ENCODE peak calls at places on chromosome 12, in seven cellular contexts. One of them, this sample, is unnamed.

GRCh38 chr12:7966558-7966957 is 30.6 kb upstream of the SLC2A3 start:
- DNase-seq in natural killer cell: no peak
- DNase-seq in nephron progenitor cell: no peak
- DNase-seq in adrenal gland: no peak
- DNase-seq in colonic mucosa: no peak
- DNase-seq in GM20000: no peak
- DNase-seq in HFFc6: no peak
- DNase-seq in this sample: no peak

GRCh38 chr12:105765053-105766019 is 373.4 kb downstream of the NUAK1 start:
- DNase-seq in GM20000: no peak
- DNase-seq in colonic mucosa: no peak
- DNase-seq in nephron progenitor cell: no peak
- DNase-seq in natural killer cell: no peak
- DNase-seq in HFFc6: no peak
- DNase-seq in adrenal gland: no peak
- DNase-seq in this sample: no peak

GRCh38 chr12:122366685-122367475 is 55.6 kb downstream of the CLIP1 start:
- DNase-seq in adrenal gland: peak
- DNase-seq in colonic mucosa: no peak
- DNase-seq in GM20000: no peak
- DNase-seq in natural killer cell: no peak
- DNase-seq in HFFc6: peak
- DNase-seq in nephron progenitor cell: no peak
- DNase-seq in this sample: no peak

GRCh38 chr12:111942557-111942956 is 70.4 kb downstream of the TMEM116 start:
- DNase-seq in nephron progenitor cell: no peak
- DNase-seq in adrenal gland: peak
- DNase-seq in GM20000: no peak
- DNase-seq in HFFc6: peak
- DNase-seq in natural killer cell: no peak
- DNase-seq in colonic mucosa: peak
- DNase-seq in this sample: peak

GRCh38 chr12:10331642-10332239 is 24.1 kb downstream of the KLRD1 start:
- DNase-seq in adrenal gland: no peak
- DNase-seq in HFFc6: peak
- DNase-seq in colonic mucosa: no peak
- DNase-seq in nephron progenitor cell: peak
- DNase-seq in natural killer cell: no peak
- DNase-seq in GM20000: peak
- DNase-seq in this sample: peak

GRCh38 chr12:90167501-90167900 is 458.9 kb upstream of the ATP2B1 start:
- DNase-seq in GM20000: no peak
- DNase-seq in HFFc6: no peak
- DNase-seq in natural killer cell: no peak
- DNase-seq in adrenal gland: no peak
- DNase-seq in colonic mucosa: no peak
- DNase-seq in nephron progenitor cell: no peak
- DNase-seq in this sample: no peak

GRCh38 chr12:102948941-102949352 is 8.5 kb upstream of the ASCL1 start:
- DNase-seq in adrenal gland: peak
- DNase-seq in colonic mucosa: peak
- DNase-seq in nephron progenitor cell: peak
- DNase-seq in HFFc6: no peak
- DNase-seq in natural killer cell: no peak
- DNase-seq in GM20000: peak
- DNase-seq in this sample: peak

GRCh38 chr12:74317078-74317581 is 220.5 kb upstream of the ATXN7L3B start:
- DNase-seq in colonic mucosa: no peak
- DNase-seq in natural killer cell: no peak
- DNase-seq in HFFc6: no peak
- DNase-seq in GM20000: no peak
- DNase-seq in nephron progenitor cell: peak
- DNase-seq in adrenal gland: no peak
- DNase-seq in this sample: peak

GRCh38 chr12:43434614-43435013 is 117.4 kb downstream of the ADAMTS20 start:
- DNase-seq in natural killer cell: no peak
- DNase-seq in GM20000: no peak
- DNase-seq in adrenal gland: no peak
- DNase-seq in colonic mucosa: no peak
- DNase-seq in nephron progenitor cell: no peak
- DNase-seq in HFFc6: no peak
- DNase-seq in this sample: no peak

GRCh38 chr12:48995061-48995879 is 3.9 kb downstream of the DDN start:
- DNase-seq in colonic mucosa: peak
- DNase-seq in adrenal gland: peak
- DNase-seq in HFFc6: peak
- DNase-seq in nephron progenitor cell: peak
- DNase-seq in GM20000: peak
- DNase-seq in natural killer cell: peak
- DNase-seq in this sample: peak

GRCh38 chr12:107990325-107990724 is 138.8 kb upstream of the WSCD2 start:
- DNase-seq in colonic mucosa: peak
- DNase-seq in nephron progenitor cell: peak
- DNase-seq in natural killer cell: no peak
- DNase-seq in HFFc6: no peak
- DNase-seq in GM20000: peak
- DNase-seq in adrenal gland: peak
- DNase-seq in this sample: peak

GRCh38 chr12:108833355-108833733 is 24.0 kb downstream of the SSH1 start:
- DNase-seq in GM20000: no peak
- DNase-seq in nephron progenitor cell: no peak
- DNase-seq in adrenal gland: no peak
- DNase-seq in natural killer cell: no peak
- DNase-seq in HFFc6: peak
- DNase-seq in colonic mucosa: no peak
- DNase-seq in this sample: peak

GRCh38 chr12:18482601-18483120 is 221.3 kb downstream of the PIK3C2G start:
- DNase-seq in adrenal gland: no peak
- DNase-seq in colonic mucosa: no peak
- DNase-seq in HFFc6: no peak
- DNase-seq in nephron progenitor cell: no peak
- DNase-seq in GM20000: no peak
- DNase-seq in natural killer cell: no peak
- DNase-seq in this sample: no peak

GRCh38 chr12:97229036-97229435 is 233.6 kb upstream of the RMST start:
- DNase-seq in colonic mucosa: no peak
- DNase-seq in natural killer cell: no peak
- DNase-seq in GM20000: no peak
- DNase-seq in nephron progenitor cell: no peak
- DNase-seq in adrenal gland: no peak
- DNase-seq in HFFc6: no peak
- DNase-seq in this sample: no peak

GRCh38 chr12:92537235-92537960 is 165.4 kb upstream of the PLEKHG7 start:
- DNase-seq in HFFc6: no peak
- DNase-seq in colonic mucosa: no peak
- DNase-seq in GM20000: no peak
- DNase-seq in adrenal gland: no peak
- DNase-seq in natural killer cell: no peak
- DNase-seq in nephron progenitor cell: no peak
- DNase-seq in this sample: no peak

GRCh38 chr12:131499160-131499863 is 211.6 kb upstream of the SFSWAP start:
- DNase-seq in natural killer cell: no peak
- DNase-seq in HFFc6: no peak
- DNase-seq in colonic mucosa: no peak
- DNase-seq in nephron progenitor cell: no peak
- DNase-seq in GM20000: no peak
- DNase-seq in adrenal gland: no peak
- DNase-seq in this sample: no peak

GRCh38 chr12:124185970-124186686 is 108.8 kb upstream of the RFLNA start:
- DNase-seq in HFFc6: no peak
- DNase-seq in GM20000: no peak
- DNase-seq in colonic mucosa: no peak
- DNase-seq in natural killer cell: no peak
- DNase-seq in adrenal gland: no peak
- DNase-seq in nephron progenitor cell: no peak
- DNase-seq in this sample: no peak

GRCh38 chr12:114799574-114800487 is 115.9 kb upstream of the TBX3 start:
- DNase-seq in GM20000: no peak
- DNase-seq in natural killer cell: no peak
- DNase-seq in HFFc6: peak
- DNase-seq in colonic mucosa: peak
- DNase-seq in nephron progenitor cell: peak
- DNase-seq in adrenal gland: peak
- DNase-seq in this sample: no peak

GRCh38 chr12:69966409-69966808 is 141.4 kb downstream of the MYRFL start:
- DNase-seq in GM20000: no peak
- DNase-seq in nephron progenitor cell: no peak
- DNase-seq in adrenal gland: no peak
- DNase-seq in HFFc6: no peak
- DNase-seq in natural killer cell: no peak
- DNase-seq in colonic mucosa: no peak
- DNase-seq in this sample: no peak

GRCh38 chr12:48189331-48190125 is 6.1 kb downstream of the CCDC184 start:
- DNase-seq in nephron progenitor cell: peak
- DNase-seq in HFFc6: peak
- DNase-seq in colonic mucosa: peak
- DNase-seq in adrenal gland: peak
- DNase-seq in natural killer cell: peak
- DNase-seq in GM20000: peak
- DNase-seq in this sample: peak

GRCh38 chr12:123132951-123133619 is 17.8 kb downstream of the PITPNM2 start:
- DNase-seq in GM20000: no peak
- DNase-seq in nephron progenitor cell: no peak
- DNase-seq in HFFc6: no peak
- DNase-seq in natural killer cell: no peak
- DNase-seq in adrenal gland: no peak
- DNase-seq in colonic mucosa: no peak
- DNase-seq in this sample: no peak

GRCh38 chr12:129145381-129145780 is 292.1 kb downstream of the GLT1D1 start:
- DNase-seq in adrenal gland: peak
- DNase-seq in nephron progenitor cell: no peak
- DNase-seq in GM20000: no peak
- DNase-seq in HFFc6: no peak
- DNase-seq in natural killer cell: no peak
- DNase-seq in colonic mucosa: no peak
- DNase-seq in this sample: no peak

GRCh38 chr12:118033902-118034301 is 17.4 kb downstream of the RFC5 start:
- DNase-seq in colonic mucosa: no peak
- DNase-seq in HFFc6: no peak
- DNase-seq in nephron progenitor cell: no peak
- DNase-seq in GM20000: no peak
- DNase-seq in adrenal gland: no peak
- DNase-seq in natural killer cell: no peak
- DNase-seq in this sample: no peak

GRCh38 chr12:118036672-118037411 is 20.3 kb downstream of the RFC5 start:
- DNase-seq in colonic mucosa: no peak
- DNase-seq in natural killer cell: no peak
- DNase-seq in adrenal gland: no peak
- DNase-seq in HFFc6: no peak
- DNase-seq in nephron progenitor cell: no peak
- DNase-seq in GM20000: no peak
- DNase-seq in this sample: no peak

GRCh38 chr12:118033331-118033730 is 16.8 kb downstream of the RFC5 start:
- DNase-seq in nephron progenitor cell: no peak
- DNase-seq in adrenal gland: no peak
- DNase-seq in natural killer cell: no peak
- DNase-seq in HFFc6: no peak
- DNase-seq in GM20000: no peak
- DNase-seq in colonic mucosa: no peak
- DNase-seq in this sample: no peak

GRCh38 chr12:118035194-118036041 is 18.9 kb downstream of the RFC5 start:
- DNase-seq in nephron progenitor cell: no peak
- DNase-seq in colonic mucosa: peak
- DNase-seq in GM20000: peak
- DNase-seq in HFFc6: no peak
- DNase-seq in natural killer cell: no peak
- DNase-seq in adrenal gland: no peak
- DNase-seq in this sample: peak

GRCh38 chr12:118034429-118035193 is 18.1 kb downstream of the RFC5 start:
- DNase-seq in GM20000: no peak
- DNase-seq in HFFc6: peak
- DNase-seq in natural killer cell: no peak
- DNase-seq in nephron progenitor cell: peak
- DNase-seq in colonic mucosa: peak
- DNase-seq in adrenal gland: peak
- DNase-seq in this sample: peak
- TF ChIP-seq CTCF in GM20000: no peak
- TF ChIP-seq CTCF in HFFc6: peak
- TF ChIP-seq CTCF in natural killer cell: no peak
- TF ChIP-seq CTCF in nephron progenitor cell: peak
- TF ChIP-seq CTCF in colonic mucosa: peak
- TF ChIP-seq CTCF in adrenal gland: no peak
- TF ChIP-seq CTCF in this sample: peak

GRCh38 chr12:93742086-93742934 is 65.1 kb downstream of the CRADD start:
- DNase-seq in natural killer cell: peak
- DNase-seq in GM20000: peak
- DNase-seq in colonic mucosa: peak
- DNase-seq in adrenal gland: peak
- DNase-seq in nephron progenitor cell: peak
- DNase-seq in HFFc6: peak
- DNase-seq in this sample: peak
- TF ChIP-seq CTCF in natural killer cell: peak
- TF ChIP-seq CTCF in GM20000: peak
- TF ChIP-seq CTCF in colonic mucosa: no peak
- TF ChIP-seq CTCF in adrenal gland: peak
- TF ChIP-seq CTCF in nephron progenitor cell: no peak
- TF ChIP-seq CTCF in HFFc6: peak
- TF ChIP-seq CTCF in this sample: peak

DNA sequence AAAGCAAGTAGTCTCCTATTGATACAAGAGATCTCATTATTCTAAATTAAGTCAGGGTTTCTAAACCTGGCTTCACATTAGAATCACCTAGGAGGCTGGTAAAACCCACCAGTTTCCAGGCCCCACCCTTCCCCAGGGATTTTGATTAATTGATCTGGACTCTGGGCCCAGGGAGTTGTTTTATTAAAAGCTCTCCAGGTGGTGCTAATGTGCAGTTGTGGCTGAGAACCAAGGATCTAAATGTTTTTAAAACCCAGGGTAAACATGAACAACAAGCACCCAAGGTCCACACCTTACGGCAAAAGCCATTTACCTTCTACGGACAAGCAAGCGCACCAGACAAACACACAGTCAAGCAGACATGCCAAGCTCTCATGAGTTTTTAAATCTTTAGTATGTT is 73.9 kb downstream of the SLC2A13 start:
- DNase-seq in natural killer cell: no peak
- DNase-seq in GM20000: no peak
- DNase-seq in HFFc6: no peak
- DNase-seq in adrenal gland: no peak
- DNase-seq in nephron progenitor cell: no peak
- DNase-seq in colonic mucosa: no peak
- DNase-seq in this sample: no peak
- TF ChIP-seq CTCF in natural killer cell: no peak
- TF ChIP-seq CTCF in GM20000: no peak
- TF ChIP-seq CTCF in HFFc6: no peak
- TF ChIP-seq CTCF in adrenal gland: peak
- TF ChIP-seq CTCF in nephron progenitor cell: no peak
- TF ChIP-seq CTCF in colonic mucosa: no peak
- TF ChIP-seq CTCF in this sample: no peak

DNA sequence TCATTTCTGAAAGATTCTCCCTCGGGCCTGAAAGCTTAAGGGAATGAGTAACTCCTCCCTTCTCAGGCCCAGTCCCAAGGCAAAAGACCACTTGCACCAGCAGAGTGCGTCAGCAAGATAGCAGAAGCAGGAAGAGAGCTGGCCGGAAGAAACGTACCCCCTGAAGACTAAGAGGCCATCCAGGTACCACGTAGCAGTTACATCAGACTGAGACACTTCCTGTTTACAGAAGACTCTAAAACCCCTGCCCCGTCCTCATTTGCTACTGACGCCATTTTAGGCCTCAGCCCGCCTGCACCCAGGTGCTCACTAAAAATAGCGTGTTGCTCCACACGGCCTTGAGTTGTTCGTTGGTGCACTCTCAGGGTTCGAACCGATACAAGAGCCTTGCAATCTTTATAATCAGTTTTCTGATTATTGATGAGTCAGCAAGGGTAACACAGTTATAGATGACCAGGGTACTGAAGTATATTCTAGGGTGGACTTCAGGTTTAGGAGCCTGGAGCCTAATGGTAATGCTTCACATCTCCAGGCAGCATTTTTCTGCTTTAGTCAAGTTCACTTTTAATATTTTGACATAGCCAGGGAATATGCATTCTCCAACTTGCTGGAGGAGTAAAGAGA is 57.9 kb upstream of the CSRP2 start:
- DNase-seq in nephron progenitor cell: no peak
- DNase-seq in natural killer cell: no peak
- DNase-seq in GM20000: no peak
- DNase-seq in HFFc6: no peak
- DNase-seq in adrenal gland: no peak
- DNase-seq in colonic mucosa: no peak
- DNase-seq in this sample: no peak
- TF ChIP-seq CTCF in nephron progenitor cell: no peak
- TF ChIP-seq CTCF in natural killer cell: no peak
- TF ChIP-seq CTCF in GM20000: no peak
- TF ChIP-seq CTCF in HFFc6: no peak
- TF ChIP-seq CTCF in adrenal gland: no peak
- TF ChIP-seq CTCF in colonic mucosa: no peak
- TF ChIP-seq CTCF in this sample: no peak

This sample was measured in Calu3.